ENCODE peak calls at places on chromosomes 1 and 21, in eight cellular contexts. P, R, G, D, J, Z, I and M are unnamed samples.

GRCh38 chr1:7401814-7402547 is 369.1 kb upstream of the VAMP3 start:
- DNase-seq in G (peak; percentile 100), I (peak; percentile 72), Z (peak; percentile 96), R (peak; percentile 100), P (peak; percentile 95), D (peak; percentile 12), J (peak; percentile 84), M (peak; percentile 99)

GRCh38 chr1:175536369-175536768 is 207.0 kb downstream of the TNR start:
- DNase-seq in J (no peak), Z (no peak), G (no peak), R (no peak), I (no peak), P (no peak), D (no peak), M (no peak)

GRCh38 chr1:231808990-231809389 is 182.4 kb downstream of the DISC1 start:
- DNase-seq in P (peak; percentile 59), J (no peak), Z (no peak), R (no peak), I (no peak), G (peak; percentile 94), D (no peak), M (peak; percentile 91)

GRCh38 chr1:108734176-108734865 is 12.2 kb upstream of the STXBP3 start:
- DNase-seq in G (no peak), R (no peak), I (no peak), P (no peak), Z (no peak), J (no peak), D (no peak), M (no peak)

GRCh38 chr1:220487297-220487820 is 40.6 kb upstream of the MARK1 start:
- DNase-seq in P (no peak), J (no peak), I (no peak), G (peak; percentile 58), Z (no peak), D (peak; percentile 17), R (peak; percentile 79), M (peak; percentile 39)

GRCh38 chr1:43345119-43345518 is 7.5 kb downstream of the MPL start:
- DNase-seq in G (peak; percentile 40), D (no peak), Z (no peak), I (no peak), P (peak; percentile 46), J (no peak), R (no peak), M (no peak)

GRCh38 chr1:51969038-51969705 is 21.3 kb downstream of the RAB3B start:
- DNase-seq in P (peak; percentile 86), I (no peak), G (peak; percentile 95), R (peak; percentile 47), J (no peak), D (no peak), Z (peak; percentile 56), M (peak; percentile 94)

GRCh38 chr21:42733037-42733632 is 79.7 kb downstream of the PDE9A start:
- DNase-seq in J (no peak), R (no peak), I (no peak), D (no peak), Z (no peak), G (no peak), P (no peak), M (no peak)

GRCh38 chr1:154419620-154420020 is 14.5 kb downstream of the IL6R start:
- DNase-seq in R (peak; percentile 60), I (no peak), J (peak; percentile 90), P (peak; percentile 88), D (no peak), G (peak; percentile 78), Z (no peak), M (peak; percentile 74)

GRCh38 chr1:153434746-153435455 is 18.6 kb downstream of the S100A7A start:
- DNase-seq in I (no peak), Z (no peak), J (no peak), R (no peak), G (no peak), P (no peak), D (no peak), M (no peak)

GRCh38 chr1:3178279-3178678 is 109.3 kb downstream of the PRDM16 start:
- DNase-seq in Z (no peak), I (no peak), R (no peak), P (no peak), D (no peak), G (no peak), J (no peak), M (no peak)